ENCODE peak calls at places on chromosomes 2 and 18, in seven cellular contexts. R is neural progenitor cell, O is GM23248, P is mammary epithelial cell, Z is H9, L is adipocyte, V is neuronal stem cell. M is an unnamed sample.

GRCh38 chr2:16617282-16618266 is 48.1 kb downstream of the CYRIA start:
- DNase-seq in R (peak; percentile 65), O (peak; percentile 60), P (no peak), Z (peak; percentile 52), L (peak; percentile 44), V (peak; percentile 21), M (no peak)

GRCh38 chr18:74579704-74580103 is 18.0 kb upstream of the ZNF407 start:
- DNase-seq in R (peak; percentile 39), O (no peak), P (no peak), Z (peak; percentile 47), L (no peak), V (no peak), M (no peak)

GRCh38 chr2:135615404-135615803 is 84.1 kb downstream of the R3HDM1 start:
- DNase-seq in R (no peak), O (no peak), P (no peak), Z (no peak), L (no peak), V (no peak), M (no peak)

GRCh38 chr2:71603851-71604708 is 150.7 kb downstream of the DYSF start:
- DNase-seq in R (no peak), O (no peak), P (no peak), Z (peak; percentile 27), L (no peak), V (no peak), M (no peak)

GRCh38 chr2:71452565-71452964 is 796 bp upstream of the DYSF start:
- DNase-seq in R (peak; percentile 57), O (peak; percentile 65), P (peak; percentile 82), Z (peak; percentile 49), L (peak; percentile 39), V (no peak), M (no peak)

GRCh38 chr2:70247364-70248144 is 874 bp downstream of the TIA1 start:
- DNase-seq in R (peak; percentile 76), O (peak; percentile 50), P (peak; percentile 11), Z (no peak), L (peak; percentile 67), V (peak; percentile 35), M (no peak)

GRCh38 chr2:101464841-101465240 is 10.1 kb downstream of the RFX8 start:
- DNase-seq in R (no peak), O (peak; percentile 64), P (peak; percentile 35), Z (no peak), L (peak; percentile 42), V (no peak), M (no peak)

GRCh38 chr18:63505566-63506335 is 29.0 kb downstream of the SERPINB5 start:
- DNase-seq in R (peak; percentile 61), O (peak; percentile 53), P (peak; percentile 72), Z (peak; percentile 42), L (peak; percentile 66), V (peak; percentile 30), M (peak; percentile 54)

GRCh38 chr2:240731327-240731626 is 39.6 kb downstream of the AQP12A start:
- DNase-seq in R (no peak), O (peak; percentile 34), P (no peak), Z (no peak), L (peak; percentile 52), V (no peak), M (no peak)

GRCh38 chr2:181456660-181457120 is 496 bp upstream of the ITGA4 start:
- DNase-seq in R (peak; percentile 62), O (peak; percentile 53), P (no peak), Z (peak; percentile 57), L (peak; percentile 22), V (peak; percentile 9), M (peak; percentile 45)

GRCh38 chr2:69309336-69310048 is 77.5 kb downstream of the GFPT1 start:
- DNase-seq in R (no peak), O (peak; percentile 84), P (no peak), Z (no peak), L (peak; percentile 69), V (no peak), M (peak; percentile 81)

GRCh38 chr2:45303417-45304202 is 294.4 kb upstream of the SIX2 start:
- DNase-seq in R (no peak), O (no peak), P (no peak), Z (no peak), L (no peak), V (no peak), M (no peak)

GRCh38 chr2:47072728-47073191 is 82.3 kb downstream of the STPG4 start:
- DNase-seq in R (no peak), O (no peak), P (no peak), Z (no peak), L (no peak), V (no peak), M (peak; percentile 44)

GRCh38 chr2:168033966-168034365 is 213.4 kb downstream of the STK39 start:
- DNase-seq in R (no peak), O (no peak), P (peak; percentile 71), Z (no peak), L (no peak), V (no peak), M (no peak)

GRCh38 chr18:22314406-22314805 is 103.3 kb downstream of the CTAGE1 start:
- DNase-seq in R (no peak), O (peak; percentile 96), P (peak; percentile 52), Z (no peak), L (peak; percentile 89), V (no peak), M (no peak)

GRCh38 chr2:70965506-70965905 is 12.9 kb upstream of the ANKRD53 start:
- DNase-seq in R (no peak), O (no peak), P (no peak), Z (peak; percentile 6), L (no peak), V (no peak), M (peak; percentile 15)

GRCh38 chr2:230600285-230600684 is 112.4 kb upstream of the CAB39 start:
- DNase-seq in R (no peak), O (no peak), P (no peak), Z (no peak), L (no peak), V (no peak), M (no peak)

GRCh38 chr18:3619222-3619621 is 169.2 kb downstream of the TGIF1 start:
- DNase-seq in R (no peak), O (no peak), P (no peak), Z (peak; percentile 14), L (no peak), V (no peak), M (no peak)
- H3K4me1 ChIP-seq in R (peaks cover 36% of the 10 kb centered on the region), O (peaks cover 16% of the 10 kb centered on the region), P (peaks cover 14% of the 10 kb centered on the region), Z (peaks cover 5% of the 10 kb centered on the region), L (peaks cover 23% of the 10 kb centered on the region), V (peaks cover 15% of the 10 kb centered on the region), M (no peaks in the 10 kb centered on the region)

GRCh38 chr2:33322607-33323006 is 153.8 kb upstream of the RASGRP3 start:
- DNase-seq in R (no peak), O (no peak), P (no peak), Z (no peak), L (no peak), V (no peak), M (no peak)
- H3K9ac ChIP-seq in R (no peak overlapping the region), O (peak overlapping the region; percentile 68), P (no peak overlapping the region), Z (no peak overlapping the region), L (no peak overlapping the region), V (no peak overlapping the region), M (no peak overlapping the region)

DNA sequence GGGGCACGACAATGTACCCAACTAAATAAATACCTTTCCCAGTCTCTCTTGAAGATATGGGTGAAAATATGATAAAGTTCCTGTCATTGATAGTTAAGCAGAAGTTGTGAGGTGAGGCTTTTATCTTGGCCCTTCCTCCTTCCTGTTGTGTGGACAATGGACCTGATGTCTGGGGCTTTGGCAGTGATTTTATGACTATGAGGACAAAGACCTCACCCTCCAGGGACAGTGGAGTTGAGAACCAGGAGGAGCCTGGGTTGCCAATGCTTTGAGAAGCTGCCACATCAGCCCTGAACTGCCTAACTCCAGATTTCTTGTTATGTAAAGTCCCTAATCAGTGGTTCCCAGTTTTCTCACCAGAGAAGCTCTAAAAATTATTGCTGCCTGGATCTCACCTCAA is 20.8 kb upstream of the MGAT4A start:
- DNase-seq in R (no peak), O (no peak), P (no peak), Z (no peak), L (no peak), V (no peak), M (no peak)
- H3K4me1 ChIP-seq in R (peaks cover 10% of the 10 kb centered on the region), O (no peaks in the 10 kb centered on the region), P (peaks cover 8% of the 10 kb centered on the region), Z (no peaks in the 10 kb centered on the region), L (no peaks in the 10 kb centered on the region), V (no peaks in the 10 kb centered on the region), M (no peaks in the 10 kb centered on the region)

GRCh38 chr2:232319117-232320037 is 59.2 kb upstream of the ALPP start:
- DNase-seq in R (no peak), O (no peak), P (no peak), Z (no peak), L (no peak), V (no peak), M (no peak)

GRCh38 chr2:232316382-232317190 is 62.0 kb upstream of the ALPP start:
- DNase-seq in R (no peak), O (no peak), P (no peak), Z (no peak), L (no peak), V (no peak), M (no peak)

GRCh38 chr2:232318175-232318855 is 60.2 kb upstream of the ALPP start:
- DNase-seq in R (no peak), O (no peak), P (no peak), Z (no peak), L (no peak), V (no peak), M (no peak)

GRCh38 chr2:232315923-232316299 is 62.6 kb upstream of the ALPP start:
- DNase-seq in R (no peak), O (no peak), P (peak; percentile 62), Z (no peak), L (no peak), V (no peak), M (no peak)

DNA sequence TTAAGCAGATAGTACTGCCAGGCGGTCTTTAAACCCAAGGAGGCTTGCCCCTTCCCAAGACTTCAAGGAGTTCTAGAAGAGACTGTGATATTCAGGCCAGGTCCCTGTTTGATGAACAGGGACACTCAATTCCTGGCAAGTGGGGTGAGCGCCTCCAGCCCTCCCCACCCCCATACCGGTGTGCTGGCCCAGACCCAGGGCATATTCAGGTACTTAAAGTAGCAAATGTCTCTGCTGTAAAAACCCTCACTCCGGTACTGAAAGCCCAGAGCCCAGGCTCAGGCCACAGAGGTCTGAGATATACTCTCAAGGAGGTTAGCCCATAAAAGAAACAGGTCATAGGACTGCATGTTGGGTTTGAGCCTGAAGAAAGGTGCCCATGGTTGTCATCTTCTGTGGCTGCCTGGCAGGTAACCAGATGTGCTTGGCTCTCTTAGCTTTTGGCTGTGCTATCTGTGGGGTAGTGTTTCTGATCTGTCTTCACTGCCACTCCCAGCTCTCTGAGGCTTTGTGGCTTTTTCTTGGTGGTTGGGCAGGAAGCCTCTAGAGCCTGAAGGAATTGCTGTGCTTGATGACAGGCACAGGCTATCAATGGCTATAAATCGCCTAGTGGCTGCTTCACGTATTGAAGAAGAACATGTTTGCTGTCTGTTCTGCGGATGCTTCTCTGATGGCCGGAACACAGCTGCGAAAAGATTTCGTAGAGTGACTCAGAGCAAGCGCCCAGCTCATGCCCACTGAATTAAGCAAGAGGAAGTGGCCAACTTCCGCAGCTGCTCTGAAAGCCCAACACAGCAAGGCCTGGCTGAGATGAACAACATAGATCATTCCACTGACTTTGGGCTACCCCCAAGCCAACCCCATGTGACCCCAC is 63.3 kb upstream of the ALPP start:
- DNase-seq in R (no peak), O (peak; percentile 92), P (peak; percentile 96), Z (no peak), L (no peak), V (no peak), M (no peak)
- H3K9ac ChIP-seq in R (no peak overlapping the region), O (no peak overlapping the region), P (peak overlapping the region; percentile 33), Z (no peak overlapping the region), L (no peak overlapping the region), V (no peak overlapping the region), M (no peak overlapping the region)

GRCh38 chr2:174487536-174488162 is 820 bp upstream of the GPR155 start:
- DNase-seq in R (no peak), O (no peak), P (no peak), Z (no peak), L (peak; percentile 24), V (no peak), M (no peak)
- H3K4me1 ChIP-seq in R (peaks cover 5% of the 10 kb centered on the region), O (peaks cover 11% of the 10 kb centered on the region), P (no peaks in the 10 kb centered on the region), Z (no peaks in the 10 kb centered on the region), L (peaks cover 8% of the 10 kb centered on the region), V (peaks cover 6% of the 10 kb centered on the region), M (peaks cover 3% of the 10 kb centered on the region)